ENCODE peak calls at places on chromosomes 7 and 10, in four cellular contexts. D is K562, I is stomach, B is body of pancreas. O is an unnamed sample.
A peak's percentile ranks its signal among the peaks of the same experiment; 100 is the strongest.

GRCh38 chr7:22420008-22420407 is 63.1 kb upstream of the RAPGEF5 start:
- DNase-seq in D (no peak), I (no peak), B (no peak), O (no peak)

GRCh38 chr7:106613279-106613678 is 47.7 kb downstream of the CCDC71L start:
- DNase-seq in D (no peak), I (no peak), B (no peak), O (no peak)

GRCh38 chr10:12130237-12130872 is 878 bp downstream of the SEC61A2 start:
- DNase-seq in D (peak; percentile 20), I (no peak), B (peak; percentile 11), O (peak; percentile 52)

GRCh38 chr7:43390601-43391000 is 192.3 kb upstream of the STK17A start:
- DNase-seq in D (no peak), I (no peak), B (no peak), O (no peak)

GRCh38 chr7:96719164-96719563 is 9.5 kb upstream of the SEM1 start:
- DNase-seq in D (no peak), I (no peak), B (no peak), O (no peak)

GRCh38 chr10:111117528-111118277 is 40.9 kb downstream of the ADRA2A start:
- DNase-seq in D (no peak), I (no peak), B (no peak), O (no peak)

GRCh38 chr10:95404460-95404858 is 113.7 kb upstream of the PDLIM1 start:
- DNase-seq in D (no peak), I (no peak), B (no peak), O (no peak)

GRCh38 chr7:93516834-93517233 is 57.7 kb downstream of the CALCR start:
- DNase-seq in D (no peak), I (no peak), B (no peak), O (no peak)

GRCh38 chr10:73908853-73909611 is 1.9 kb upstream of the PLAU start:
- DNase-seq in D (peak; percentile 56), I (no peak), B (no peak), O (peak; percentile 95)

GRCh38 chr7:25026156-25026555 is 46.2 kb upstream of the OSBPL3 start:
- DNase-seq in D (no peak), I (no peak), B (no peak), O (no peak)

GRCh38 chr7:11557627-11558026 is 274.4 kb downstream of the THSD7A start:
- DNase-seq in D (no peak), I (no peak), B (no peak), O (peak; percentile 12)

GRCh38 chr7:119335405-119335804 is 937.6 kb upstream of the KCND2 start:
- DNase-seq in D (no peak), I (no peak), B (no peak), O (no peak)

GRCh38 chr7:50212666-50213621 is 91.6 kb upstream of the IKZF1 start:
- DNase-seq in D (no peak), I (no peak), B (no peak), O (no peak)

GRCh38 chr10:5681930-5682329 is 2.7 kb upstream of the TASOR2 start:
- DNase-seq in D (no peak), I (no peak), B (no peak), O (no peak)

GRCh38 chr10:69716711-69717560 is 84.8 kb upstream of the COL13A1 start:
- DNase-seq in D (peak; percentile 75), I (peak; percentile 73), B (peak; percentile 84), O (peak; percentile 83)

GRCh38 chr10:132699411-132700167 is 86.4 kb downstream of the NKX6-2 start:
- DNase-seq in D (no peak), I (no peak), B (no peak), O (no peak)

GRCh38 chr7:5602734-5603133 is 178.7 kb downstream of the RNF216 start:
- DNase-seq in D (no peak), I (no peak), B (no peak), O (no peak)

GRCh38 chr7:140597425-140597949 is 43.1 kb downstream of the DENND2A start:
- DNase-seq in D (no peak), I (no peak), B (no peak), O (no peak)

GRCh38 chr10:130111115-130111847 is 651 bp upstream of the C10orf143 start:
- DNase-seq in D (peak; percentile 85), I (peak; percentile 96), B (peak; percentile 96), O (peak; percentile 75)
- TF ChIP-seq POLR2A in D (peak; percentile 3), I (peak; percentile 49), B (peak; percentile 66), O (no peak)

GRCh38 chr10:91220194-91220953 is at the start of gene PCGF5:
- DNase-seq in D (peak; percentile 85), I (peak; percentile 95), B (peak; percentile 94), O (peak; percentile 95)
- TF ChIP-seq POLR2A in D (peak; percentile 56), I (peak; percentile 69), B (peak; percentile 85), O (peak; percentile 65)

GRCh38 chr10:99523251-99523773 is 9.4 kb upstream of the NKX2-3 start:
- DNase-seq in D (no peak), I (no peak), B (no peak), O (no peak)
- TF ChIP-seq POLR2A in D (no peak), I (no peak), B (peak; percentile 20), O (no peak)

GRCh38 chr10:119518176-119518575 is 24.3 kb downstream of the RGS10 start:
- DNase-seq in D (no peak), I (no peak), B (no peak), O (no peak)

GRCh38 chr10:119517235-119518141 is 25.0 kb downstream of the RGS10 start:
- DNase-seq in D (no peak), I (peak; percentile 36), B (peak; percentile 19), O (peak; percentile 38)

GRCh38 chr10:119515511-119516045 is 26.9 kb downstream of the RGS10 start:
- DNase-seq in D (peak; percentile 43), I (no peak), B (no peak), O (no peak)

GRCh38 chr10:119518936-119519335 is 23.6 kb downstream of the RGS10 start:
- DNase-seq in D (no peak), I (no peak), B (no peak), O (no peak)

DNA sequence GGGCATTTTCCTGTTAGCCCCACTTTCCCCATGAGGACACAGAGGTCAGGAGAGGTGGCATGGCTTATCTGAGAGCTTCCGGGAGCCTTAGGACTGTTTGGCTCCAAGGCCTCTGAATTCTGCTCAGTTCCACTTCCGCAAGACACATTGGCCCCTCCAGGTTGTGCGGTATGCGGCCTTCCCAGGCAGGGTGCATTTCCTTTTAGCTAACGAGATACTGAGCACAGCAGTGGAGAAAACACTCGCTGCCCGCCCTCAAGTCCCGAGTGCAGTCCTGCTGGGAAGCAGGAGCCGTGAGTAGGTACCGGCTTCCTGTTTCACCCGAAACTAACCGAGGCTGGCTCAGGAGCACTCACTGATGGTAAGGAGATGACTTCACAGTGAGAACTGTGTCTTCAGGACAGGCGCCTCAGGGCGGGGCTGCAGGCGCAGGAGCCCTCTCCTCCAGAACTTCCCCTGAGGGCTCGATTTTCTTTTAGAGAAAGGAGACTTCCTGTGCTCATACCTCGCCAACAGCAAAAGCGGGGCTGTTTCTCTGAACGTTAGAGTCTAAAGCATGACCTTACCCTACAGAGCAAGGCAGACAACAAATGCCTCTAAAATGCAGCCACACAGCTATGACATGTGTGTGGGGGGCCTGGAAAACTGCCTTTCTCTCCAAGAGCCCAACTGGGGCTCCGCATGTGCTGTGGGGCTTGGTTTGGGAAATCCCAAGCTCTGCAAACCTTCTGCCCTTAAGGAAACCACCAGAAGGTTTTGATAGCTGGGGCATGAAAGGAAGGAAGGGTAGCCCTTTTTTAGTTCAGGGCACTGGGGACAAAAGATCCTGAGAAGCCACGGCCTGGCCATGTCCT is 25.9 kb downstream of the RGS10 start:
- DNase-seq in D (peak; percentile 25), I (peak; percentile 30), B (no peak), O (no peak)
- TF ChIP-seq POLR2A in D (no peak), I (no peak), B (no peak), O (no peak)

GRCh38 chr7:143388491-143389101 is 7.5 kb downstream of the ZYX start:
- DNase-seq in D (peak; percentile 23), I (no peak), B (no peak), O (no peak)

GRCh38 chr7:143385891-143386781 is 5.0 kb downstream of the ZYX start:
- DNase-seq in D (no peak), I (no peak), B (no peak), O (no peak)

GRCh38 chr7:143388051-143388450 is 6.9 kb downstream of the ZYX start:
- DNase-seq in D (peak; percentile 30), I (no peak), B (no peak), O (no peak)

GRCh38 chr7:143389316-143390097 is 8.4 kb downstream of the ZYX start:
- DNase-seq in D (peak; percentile 23), I (no peak), B (no peak), O (no peak)

DNA sequence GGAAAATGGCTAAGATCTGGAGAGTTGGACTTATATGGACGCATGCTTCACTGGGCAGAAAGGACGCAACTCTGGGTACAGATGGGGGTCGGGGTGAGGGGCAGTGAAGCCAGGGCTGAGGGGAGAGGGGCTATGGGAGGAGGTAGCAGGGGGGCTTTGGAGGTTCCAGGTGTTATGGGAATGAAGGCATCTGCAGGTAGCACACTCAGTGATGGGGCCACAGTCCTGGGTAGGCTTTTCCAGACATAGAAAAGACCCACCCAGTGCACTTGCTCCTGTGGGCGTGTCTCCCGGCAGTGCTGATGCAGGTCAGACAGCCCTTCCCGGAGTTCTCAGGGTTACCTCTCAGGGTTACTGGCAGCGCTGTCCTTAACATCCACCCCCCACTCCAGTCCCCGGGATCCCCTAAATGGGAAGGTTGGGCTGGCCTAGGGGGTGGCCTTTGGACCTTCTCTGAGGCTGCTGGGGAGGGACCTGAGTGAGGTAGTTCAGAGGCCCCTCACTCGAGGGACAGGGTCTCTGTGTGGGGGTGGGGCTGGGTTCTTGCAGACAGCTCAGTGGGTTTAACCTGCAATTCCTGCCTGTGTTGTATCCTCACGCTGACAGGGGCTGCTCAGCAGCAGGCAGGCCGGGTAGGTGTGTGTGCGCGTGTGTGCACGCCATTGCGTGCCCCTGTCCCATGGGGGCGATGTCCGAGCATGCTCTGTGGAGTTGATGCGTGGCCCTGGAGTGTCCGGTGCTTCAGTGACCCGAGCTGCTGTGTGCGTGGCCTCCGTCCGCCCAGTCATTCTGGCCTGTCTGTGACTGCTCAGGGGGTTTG is 6.2 kb downstream of the ZYX start:
- DNase-seq in D (peak; percentile 54), I (no peak), B (no peak), O (no peak)
- TF ChIP-seq POLR2A in D (no peak), I (no peak), B (no peak), O (no peak)

GRCh38 chr10:21355591-21356011 is 169.9 kb downstream of the SKIDA1 start:
- DNase-seq in D (no peak), I (no peak), B (no peak), O (no peak)
- TF ChIP-seq POLR2A in D (no peak), I (no peak), B (no peak), O (no peak)

GRCh38 chr10:109914966-109915365 is 8.3 kb downstream of the XPNPEP1 start:
- DNase-seq in D (no peak), I (no peak), B (peak; percentile 65), O (peak; percentile 69)

GRCh38 chr10:109915566-109915965 is 7.7 kb downstream of the XPNPEP1 start:
- DNase-seq in D (no peak), I (no peak), B (peak; percentile 58), O (no peak)

GRCh38 chr10:109912335-109913282 is 10.7 kb downstream of the XPNPEP1 start:
- DNase-seq in D (no peak), I (no peak), B (no peak), O (no peak)

GRCh38 chr10:109913351-109913902 is 9.9 kb downstream of the XPNPEP1 start:
- DNase-seq in D (no peak), I (no peak), B (peak; percentile 8), O (no peak)

DNA sequence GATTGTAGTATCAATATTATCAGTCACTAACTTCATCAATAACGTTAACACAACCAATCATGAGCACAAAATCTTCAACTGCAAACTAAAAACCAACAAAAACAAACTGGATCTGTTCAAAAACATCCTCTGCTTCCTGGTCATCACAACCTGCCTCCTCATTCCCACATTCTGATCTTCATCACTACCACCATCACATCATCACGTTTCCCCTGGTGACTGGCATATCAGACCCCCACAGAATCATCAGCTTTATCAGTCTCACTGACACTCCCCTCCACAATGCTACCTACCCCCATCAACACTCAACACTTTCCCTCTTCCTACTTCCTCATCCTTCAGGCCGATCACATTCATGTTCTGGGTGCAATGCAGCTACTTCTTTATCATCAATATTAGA is 11.4 kb downstream of the XPNPEP1 start:
- DNase-seq in D (no peak), I (no peak), B (no peak), O (no peak)
- TF ChIP-seq POLR2A in D (no peak), I (no peak), B (no peak), O (no peak)

O was measured in H54.